ENCODE peak calls at places on chromosomes 16 and 17, in five cellular contexts. I is stomach, Z is HCT116, M is Panc1, W is GM23338. V is an unnamed sample.
A peak's percentile ranks its signal among the peaks of the same experiment; 100 is the strongest.

GRCh38 chr17:29615048-29615385 is 7.7 kb downstream of the CORO6 start:
- DNase-seq in I (no peak), Z (no peak), M (no peak), W (peak; percentile 32), V (no peak)

GRCh38 chr16:67967183-67967955 is 1.1 kb downstream of the SLC12A4 start:
- DNase-seq in I (no peak), Z (no peak), M (no peak), W (no peak), V (no peak)

GRCh38 chr16:54846761-54847160 is 83.9 kb upstream of the IRX5 start:
- DNase-seq in I (no peak), Z (no peak), M (no peak), W (no peak), V (no peak)

GRCh38 chr17:82175166-82175565 is 37.5 kb downstream of the CCDC57 start:
- DNase-seq in I (no peak), Z (no peak), M (no peak), W (no peak), V (no peak)

GRCh38 chr16:3149193-3149530 is 14.3 kb downstream of the ZNF213 start:
- DNase-seq in I (no peak), Z (no peak), M (no peak), W (no peak), V (no peak)

GRCh38 chr16:79007614-79008013 is 592.9 kb downstream of the MAF start:
- DNase-seq in I (no peak), Z (no peak), M (no peak), W (no peak), V (no peak)

GRCh38 chr16:83744521-83744981 is 63.2 kb upstream of the HSBP1 start:
- DNase-seq in I (no peak), Z (no peak), M (no peak), W (no peak), V (no peak)

GRCh38 chr17:7191571-7192270 is 12.6 kb upstream of the ASGR1 start:
- DNase-seq in I (no peak), Z (no peak), M (no peak), W (peak; percentile 94), V (no peak)

GRCh38 chr16:12519986-12520385 is 283.7 kb downstream of the CPPED1 start:
- DNase-seq in I (no peak), Z (no peak), M (no peak), W (no peak), V (no peak)

GRCh38 chr17:47839071-47839470 is 2.0 kb downstream of the SCRN2 start:
- DNase-seq in I (no peak), Z (no peak), M (no peak), W (no peak), V (no peak)

GRCh38 chr16:81066700-81067099 is 10.3 kb downstream of the C16orf46 start:
- DNase-seq in I (no peak), Z (no peak), M (no peak), W (no peak), V (no peak)

GRCh38 chr16:85549766-85550421 is 63.2 kb upstream of the GSE1 start:
- DNase-seq in I (no peak), Z (no peak), M (no peak), W (no peak), V (no peak)

GRCh38 chr17:81542431-81543338 is 9.5 kb downstream of the FAAP100 start:
- DNase-seq in I (no peak), Z (no peak), M (no peak), W (no peak), V (no peak)

GRCh38 chr17:38982858-38983746 is 15.9 kb upstream of the FBXO47 start:
- DNase-seq in I (peak; percentile 49), Z (peak; percentile 53), M (no peak), W (peak; percentile 89), V (peak; percentile 70)

GRCh38 chr16:79334127-79334526 is 266.4 kb downstream of the MAF start:
- DNase-seq in I (no peak), Z (no peak), M (no peak), W (peak; percentile 73), V (no peak)

GRCh38 chr17:81044764-81045589 is 10.0 kb downstream of the BAIAP2 start:
- DNase-seq in I (peak; percentile 69), Z (no peak), M (no peak), W (no peak), V (no peak)

GRCh38 chr17:73187203-73187769 is 5.6 kb upstream of the COG1 start:
- DNase-seq in I (peak; percentile 40), Z (no peak), M (no peak), W (no peak), V (no peak)
- TF ChIP-seq POLR2AphosphoS5 in I (no peak), Z (no peak), M (no peak), W (no peak), V (no peak)

DNA sequence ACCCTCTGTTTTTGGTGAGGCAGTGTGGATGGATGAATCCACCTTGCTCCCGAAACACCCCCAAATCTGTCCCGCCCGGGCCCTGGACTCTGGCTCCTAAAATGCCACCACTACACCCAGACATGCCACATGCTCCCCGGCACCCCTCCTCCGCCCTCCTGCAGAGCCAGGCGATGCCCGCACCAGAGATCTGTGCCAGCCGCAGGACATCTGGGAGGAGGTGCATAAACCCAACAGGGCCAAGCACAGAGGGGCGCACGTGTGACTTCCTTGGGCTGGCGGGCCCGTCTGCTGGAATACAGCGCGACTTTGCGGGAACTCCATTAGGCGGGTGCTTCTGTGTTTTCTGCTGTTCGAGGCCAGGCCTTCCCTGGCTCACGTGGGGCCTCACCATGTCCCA is 14.2 kb upstream of the ACSF3 start:
- DNase-seq in I (no peak), Z (no peak), M (no peak), W (no peak), V (no peak)
- TF ChIP-seq POLR2AphosphoS5 in I (no peak), Z (no peak), M (no peak), W (no peak), V (no peak)

GRCh38 chr17:62627904-62628603 is 584 bp downstream of the MRC2 start:
- DNase-seq in I (no peak), Z (no peak), M (no peak), W (peak; percentile 30), V (no peak)
- TF ChIP-seq POLR2AphosphoS5 in I (no peak), Z (no peak), M (no peak), W (no peak), V (no peak)

DNA sequence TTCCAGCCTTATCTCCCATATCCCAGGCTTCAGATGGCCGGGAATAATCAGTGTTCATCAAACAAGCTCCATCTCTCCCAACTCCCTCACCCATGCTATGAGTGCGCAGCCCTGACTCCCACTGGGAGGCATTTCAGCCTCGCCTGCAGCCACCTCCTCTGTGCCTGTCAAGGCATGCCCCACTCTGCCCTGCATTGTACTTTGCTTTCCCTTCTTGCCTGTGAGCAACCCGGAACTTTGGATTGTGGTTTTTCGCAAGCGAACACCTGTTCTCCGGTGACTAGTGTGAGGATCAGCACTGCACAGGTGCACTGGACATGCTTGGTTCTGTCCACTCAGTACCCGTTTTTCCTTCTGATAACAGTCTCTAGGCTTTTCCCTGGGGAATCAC is 9.2 kb downstream of the CHST6 start:
- DNase-seq in I (no peak), Z (no peak), M (no peak), W (no peak), V (no peak)
- TF ChIP-seq POLR2AphosphoS5 in I (no peak), Z (no peak), M (no peak), W (no peak), V (no peak)

GRCh38 chr17:19569785-19570496 is 36.3 kb downstream of the SLC47A1 start:
- DNase-seq in I (no peak), Z (no peak), M (no peak), W (no peak), V (no peak)

GRCh38 chr17:19568016-19568350 is 34.3 kb downstream of the SLC47A1 start:
- DNase-seq in I (no peak), Z (no peak), M (no peak), W (no peak), V (no peak)

GRCh38 chr17:19570497-19571151 is 37.0 kb downstream of the SLC47A1 start:
- DNase-seq in I (no peak), Z (no peak), M (no peak), W (no peak), V (no peak)

GRCh38 chr17:19574956-19575355 is 41.3 kb downstream of the SLC47A1 start:
- DNase-seq in I (no peak), Z (no peak), M (no peak), W (no peak), V (no peak)

GRCh38 chr17:19573075-19573474 is 39.4 kb downstream of the SLC47A1 start:
- DNase-seq in I (no peak), Z (no peak), M (no peak), W (no peak), V (no peak)
- TF ChIP-seq POLR2AphosphoS5 in I (no peak), Z (no peak), M (no peak), W (no peak), V (no peak)

GRCh38 chr16:29806096-29806579 is at the start of gene MAZ:
- DNase-seq in I (no peak), Z (peak; percentile 83), M (no peak), W (no peak), V (peak; percentile 60)
- TF ChIP-seq POLR2AphosphoS5 in I (no peak), Z (no peak), M (no peak), W (no peak), V (no peak)